ENCODE peak calls at places on chromosomes 5 and 9, in five cellular contexts. I is upper lobe of right lung, V is WERI-Rb-1, Y is H1, E is GM23248. L is an unnamed sample.

GRCh38 chr5:37071901-37072581 is 177.1 kb downstream of the CPLANE1 start:
- DNase-seq in Y (no peak), V (no peak), I (no peak), E (peak; percentile 83), L (no peak)

GRCh38 chr9:93826209-93826608 is 128.9 kb downstream of the BARX1 start:
- DNase-seq in V (peak; percentile 7), Y (no peak), I (peak; percentile 66), E (no peak), L (no peak)

GRCh38 chr5:173919443-173919842 is 31.3 kb downstream of the CPEB4 start:
- DNase-seq in E (peak; percentile 49), Y (no peak), I (no peak), V (no peak), L (peak; percentile 9)

GRCh38 chr5:132439521-132440206 is 50.9 kb downstream of the IRF1 start:
- DNase-seq in V (no peak), Y (no peak), I (no peak), E (peak; percentile 97), L (no peak)

GRCh38 chr9:91800473-91800872 is 149.6 kb downstream of the ROR2 start:
- DNase-seq in Y (no peak), V (no peak), E (no peak), I (no peak), L (no peak)

GRCh38 chr5:73957397-73958001 is 331.5 kb downstream of the ARHGEF28 start:
- DNase-seq in E (no peak), I (no peak), Y (no peak), V (no peak), L (peak; percentile 98)

GRCh38 chr5:159975462-159976019 is 33.4 kb upstream of the TTC1 start:
- DNase-seq in Y (no peak), E (peak; percentile 97), I (no peak), V (peak; percentile 53), L (no peak)

GRCh38 chr9:127711831-127712274 is 3.6 kb downstream of the PTRH1 start:
- DNase-seq in Y (no peak), E (no peak), I (no peak), V (peak; percentile 67), L (no peak)

GRCh38 chr9:13181652-13182051 is 97.8 kb downstream of the MPDZ start:
- DNase-seq in Y (no peak), V (peak; percentile 13), I (no peak), E (peak; percentile 1), L (peak; percentile 75)

GRCh38 chr5:50958852-50959457 is 292.5 kb downstream of the PARP8 start:
- DNase-seq in V (peak; percentile 17), Y (no peak), I (no peak), E (peak; percentile 70), L (no peak)

GRCh38 chr9:129836342-129837007 is 1.2 kb downstream of the USP20 start:
- DNase-seq in E (peak; percentile 24), I (no peak), Y (no peak), V (no peak), L (no peak)

GRCh38 chr5:98050583-98050982 is 722.9 kb upstream of the RGMB start:
- DNase-seq in I (no peak), E (peak; percentile 44), V (no peak), Y (no peak), L (no peak)

GRCh38 chr5:169814045-169814444 is 166.2 kb downstream of the INSYN2B start:
- DNase-seq in I (no peak), V (no peak), Y (no peak), E (no peak), L (no peak)

GRCh38 chr5:98768160-98769005 is 5.1 kb upstream of the RGMB start:
- DNase-seq in Y (peak; percentile 70), E (peak; percentile 76), V (peak; percentile 68), I (peak; percentile 62), L (no peak)

GRCh38 chr9:114588671-114589526 is 1.3 kb downstream of the ATP6V1G1 start:
- DNase-seq in I (no peak), Y (no peak), E (peak; percentile 76), V (no peak), L (no peak)

GRCh38 chr5:178465228-178465860 is 124.8 kb downstream of the COL23A1 start:
- DNase-seq in I (no peak), V (no peak), Y (no peak), E (no peak), L (no peak)

GRCh38 chr5:178464431-178465048 is 125.7 kb downstream of the COL23A1 start:
- DNase-seq in Y (no peak), I (no peak), V (no peak), E (no peak), L (no peak)

GRCh38 chr5:178467261-178468195 is 122.7 kb downstream of the COL23A1 start:
- DNase-seq in Y (no peak), E (peak; percentile 55), I (peak; percentile 77), V (no peak), L (no peak)

GRCh38 chr5:178465861-178466288 is 124.3 kb downstream of the COL23A1 start:
- DNase-seq in V (no peak), I (no peak), Y (no peak), E (no peak), L (no peak)

DNA sequence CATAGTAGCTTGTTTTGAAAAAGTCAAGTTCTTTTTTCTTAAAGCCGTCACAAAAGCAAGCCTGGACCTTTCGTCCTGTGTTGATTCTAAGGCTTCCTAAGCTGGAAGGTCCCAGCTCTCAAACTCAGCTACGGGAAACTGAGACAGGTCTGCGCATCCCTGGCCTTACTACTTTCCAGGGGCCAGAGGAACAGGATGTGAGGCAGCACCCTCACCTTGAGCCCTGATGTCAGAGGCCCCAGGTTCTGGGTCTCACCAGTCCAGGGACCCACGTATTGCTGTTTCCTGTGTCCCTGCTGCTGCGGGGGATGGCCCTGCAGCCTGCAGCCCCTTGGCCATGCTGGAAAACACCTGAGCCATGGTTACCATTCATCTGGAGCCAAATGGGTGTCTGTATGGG is 123.9 kb downstream of the COL23A1 start:
- DNase-seq in E (no peak), Y (no peak), V (no peak), I (no peak), L (no peak)
- H3K9me3 ChIP-seq in E (no peaks in the 10 kb centered on the region), Y (no peaks in the 10 kb centered on the region), V (no peaks in the 10 kb centered on the region), I (no peaks in the 10 kb centered on the region), L (no peaks in the 10 kb centered on the region)

GRCh38 chr5:3218916-3219650 is 376.5 kb upstream of the IRX1 start:
- DNase-seq in E (no peak), V (no peak), Y (no peak), I (no peak), L (no peak)
- H3K9me3 ChIP-seq in E (no peaks in the 10 kb centered on the region), V (no peaks in the 10 kb centered on the region), Y (no peaks in the 10 kb centered on the region), I (no peaks in the 10 kb centered on the region), L (peaks cover 10% of the 10 kb centered on the region)

GRCh38 chr9:79604921-79605562 is 33.3 kb downstream of the TLE4 start:
- DNase-seq in E (peak; percentile 16), Y (no peak), V (no peak), I (no peak), L (no peak)
- H3K9me3 ChIP-seq in E (no peaks in the 10 kb centered on the region), Y (no peaks in the 10 kb centered on the region), V (peaks cover 6% of the 10 kb centered on the region), I (peaks cover 6% of the 10 kb centered on the region), L (no peaks in the 10 kb centered on the region)

GRCh38 chr5:18653216-18653752 is 1019.0 kb downstream of the TAF11L14 start:
- DNase-seq in V (no peak), I (no peak), E (no peak), Y (no peak), L (no peak)
- H3K9me3 ChIP-seq in V (peaks cover 3% of the 10 kb centered on the region), I (no peaks in the 10 kb centered on the region), E (no peaks in the 10 kb centered on the region), Y (peaks cover 29% of the 10 kb centered on the region), L (no peaks in the 10 kb centered on the region)

L was measured in keratinocyte.